ENCODE peak calls at places on chromosomes 5 and 9, in four cellular contexts. Q, C, V and F are unnamed samples.

GRCh38 chr9:100505564-100506159 is 32.7 kb downstream of the TMEFF1 start:
- DNase-seq in Q (peak), C (peak), V (peak), F (peak)

GRCh38 chr5:95238560-95239325 is 46.2 kb downstream of the MCTP1 start:
- DNase-seq in Q (no peak), C (no peak), V (no peak), F (peak)

GRCh38 chr5:107615173-107615856 is 55.4 kb downstream of the EFNA5 start:
- DNase-seq in Q (no peak), C (no peak), V (no peak), F (peak)

GRCh38 chr5:116574682-116575634 is at the start of gene SEMA6A:
- DNase-seq in Q (peak), C (peak), V (peak), F (peak)

GRCh38 chr5:71932131-71932635 is 175.1 kb upstream of the MAP1B start:
- DNase-seq in Q (no peak), C (no peak), V (no peak), F (peak)

GRCh38 chr9:76297721-76298239 is 96.4 kb downstream of the RFK start:
- DNase-seq in Q (no peak), C (no peak), V (no peak), F (no peak)

GRCh38 chr9:5470122-5470521 is 19.8 kb downstream of the CD274 start:
- DNase-seq in Q (no peak), C (no peak), V (no peak), F (no peak)

GRCh38 chr9:133727277-133727875 is 10.8 kb downstream of the SARDH start:
- DNase-seq in Q (no peak), C (no peak), V (no peak), F (no peak)

GRCh38 chr5:177288191-177288590 is 15.3 kb downstream of the RAB24 start:
- DNase-seq in Q (no peak), C (no peak), V (no peak), F (no peak)

GRCh38 chr9:72667181-72667580 is 145.8 kb downstream of the TMC1 start:
- DNase-seq in Q (no peak), C (no peak), V (no peak), F (no peak)

GRCh38 chr9:131677445-131678180 is 62.3 kb downstream of the RAPGEF1 start:
- DNase-seq in Q (no peak), C (no peak), V (no peak), F (peak)

GRCh38 chr9:89078860-89079259 is 87.6 kb downstream of the S1PR3 start:
- DNase-seq in Q (no peak), C (no peak), V (no peak), F (peak)

GRCh38 chr9:107733530-107733907 is 243.9 kb upstream of the KLF4 start:
- DNase-seq in Q (no peak), C (no peak), V (no peak), F (peak)

GRCh38 chr5:116970318-116970717 is 395.7 kb upstream of the SEMA6A start:
- DNase-seq in Q (no peak), C (no peak), V (no peak), F (no peak)

GRCh38 chr5:98275980-98276379 is 497.5 kb upstream of the RGMB start:
- DNase-seq in Q (no peak), C (no peak), V (no peak), F (peak)

GRCh38 chr9:91063471-91063870 is 261.9 kb downstream of the SYK start:
- DNase-seq in Q (no peak), C (no peak), V (no peak), F (no peak)

GRCh38 chr5:174320051-174320450 is 274.5 kb downstream of the NSG2 start:
- DNase-seq in Q (no peak), C (no peak), V (no peak), F (no peak)

GRCh38 chr9:132154925-132155324 is 6.9 kb upstream of the NTNG2 start:
- DNase-seq in Q (no peak), C (no peak), V (no peak), F (no peak)

GRCh38 chr5:176542596-176543427 is 5.6 kb upstream of the RNF44 start:
- DNase-seq in Q (no peak), C (no peak), V (peak), F (peak)

GRCh38 chr5:162068412-162068811 is 839 bp downstream of the GABRG2 start:
- DNase-seq in Q (no peak), C (no peak), V (no peak), F (no peak)

GRCh38 chr9:98132158-98132557 is 13.1 kb upstream of the TRIM14 start:
- DNase-seq in Q (no peak), C (no peak), V (no peak), F (no peak)

GRCh38 chr5:15791274-15791673 is 291.3 kb downstream of the FBXL7 start:
- DNase-seq in Q (no peak), C (no peak), V (no peak), F (no peak)

GRCh38 chr5:154714271-154714986 is 40.7 kb upstream of the LARP1 start:
- DNase-seq in Q (no peak), C (no peak), V (no peak), F (peak)

GRCh38 chr5:7850533-7851239 is at the start of gene CFAP90:
- DNase-seq in Q (peak), C (no peak), V (peak), F (peak)

GRCh38 chr9:83639266-83639665 is 16.3 kb downstream of the IDNK start:
- DNase-seq in Q (no peak), C (no peak), V (no peak), F (no peak)

GRCh38 chr5:171750316-171750788 is 35.3 kb upstream of the SMIM23 start:
- DNase-seq in Q (no peak), C (no peak), V (no peak), F (peak)

GRCh38 chr5:125412051-125412560 is 665.7 kb upstream of the ZNF608 start:
- DNase-seq in Q (peak), C (no peak), V (no peak), F (peak)